ENCODE peak calls at places on chromosomes 11 and 22, in four cellular contexts. One of them, this sample, is unnamed.

GRCh38 chr22:35589071-35589735 is 27.9 kb downstream of the MB start:
- DNase-seq in heart left ventricle: no peak
- DNase-seq in stomach: no peak
- DNase-seq in IMR-90: peak; percentile 77
- DNase-seq in this sample: peak; percentile 39

GRCh38 chr11:130137999-130138398 is 21.6 kb upstream of the ST14 start:
- DNase-seq in stomach: no peak
- DNase-seq in heart left ventricle: no peak
- DNase-seq in IMR-90: no peak
- DNase-seq in this sample: no peak

GRCh38 chr11:28043930-28044709 is 63.8 kb downstream of the KIF18A start:
- DNase-seq in IMR-90: peak; percentile 8
- DNase-seq in stomach: no peak
- DNase-seq in heart left ventricle: no peak
- DNase-seq in this sample: no peak

GRCh38 chr11:45518853-45519545 is 146.4 kb downstream of the CHST1 start:
- DNase-seq in stomach: no peak
- DNase-seq in heart left ventricle: no peak
- DNase-seq in IMR-90: no peak
- DNase-seq in this sample: no peak

GRCh38 chr11:69333149-69333710 is 39.3 kb downstream of the MYEOV start:
- DNase-seq in heart left ventricle: no peak
- DNase-seq in stomach: peak; percentile 3
- DNase-seq in IMR-90: no peak
- DNase-seq in this sample: no peak

GRCh38 chr11:115716577-115717214 is 212.5 kb upstream of the CADM1 start:
- DNase-seq in IMR-90: no peak
- DNase-seq in stomach: no peak
- DNase-seq in heart left ventricle: peak; percentile 28
- DNase-seq in this sample: no peak

GRCh38 chr11:10303558-10304363 is 1.1 kb upstream of the ADM start:
- DNase-seq in IMR-90: peak; percentile 68
- DNase-seq in stomach: peak; percentile 48
- DNase-seq in heart left ventricle: no peak
- DNase-seq in this sample: no peak

GRCh38 chr11:94134651-94135512 is 6.2 kb downstream of the PANX1 start:
- DNase-seq in IMR-90: peak; percentile 96
- DNase-seq in heart left ventricle: peak; percentile 76
- DNase-seq in stomach: peak; percentile 64
- DNase-seq in this sample: peak; percentile 67

GRCh38 chr11:42778193-42778592 is 533.6 kb upstream of the API5 start:
- DNase-seq in IMR-90: no peak
- DNase-seq in heart left ventricle: no peak
- DNase-seq in stomach: no peak
- DNase-seq in this sample: no peak

GRCh38 chr11:111633248-111633647 is 31.0 kb downstream of the SIK2 start:
- DNase-seq in stomach: no peak
- DNase-seq in heart left ventricle: no peak
- DNase-seq in IMR-90: no peak
- DNase-seq in this sample: no peak

GRCh38 chr11:2209370-2209801 is 37.8 kb upstream of the TH start:
- DNase-seq in heart left ventricle: peak; percentile 13
- DNase-seq in IMR-90: no peak
- DNase-seq in stomach: no peak
- DNase-seq in this sample: no peak

GRCh38 chr11:76329983-76330382 is 50.9 kb downstream of the THAP12 start:
- DNase-seq in stomach: no peak
- DNase-seq in heart left ventricle: no peak
- DNase-seq in IMR-90: no peak
- DNase-seq in this sample: no peak

GRCh38 chr11:67114275-67114896 is 4.7 kb upstream of the KDM2A start:
- DNase-seq in heart left ventricle: no peak
- DNase-seq in stomach: no peak
- DNase-seq in IMR-90: no peak
- DNase-seq in this sample: no peak

GRCh38 chr22:42581762-42582716 is 28.3 kb downstream of the SERHL2 start:
- DNase-seq in stomach: peak; percentile 80
- DNase-seq in IMR-90: peak; percentile 59
- DNase-seq in heart left ventricle: peak; percentile 84
- DNase-seq in this sample: peak; percentile 80

GRCh38 chr11:20388096-20389055 is 860 bp downstream of the PRMT3 start:
- DNase-seq in stomach: no peak
- DNase-seq in heart left ventricle: no peak
- DNase-seq in IMR-90: no peak
- DNase-seq in this sample: no peak

GRCh38 chr11:18352581-18352980 is 30.2 kb downstream of the GTF2H1 start:
- DNase-seq in IMR-90: peak; percentile 30
- DNase-seq in heart left ventricle: no peak
- DNase-seq in stomach: no peak
- DNase-seq in this sample: no peak

GRCh38 chr11:72007089-72007476 is 8.4 kb downstream of the IL18BP start:
- DNase-seq in IMR-90: no peak
- DNase-seq in heart left ventricle: no peak
- DNase-seq in stomach: no peak
- DNase-seq in this sample: no peak

GRCh38 chr22:46894851-46895640 is 132.6 kb downstream of the TBC1D22A start:
- DNase-seq in IMR-90: no peak
- DNase-seq in stomach: peak; percentile 20
- DNase-seq in heart left ventricle: no peak
- DNase-seq in this sample: no peak

GRCh38 chr11:127612602-127613001 is 612.0 kb upstream of the KIRREL3 start:
- DNase-seq in stomach: no peak
- DNase-seq in heart left ventricle: no peak
- DNase-seq in IMR-90: no peak
- DNase-seq in this sample: no peak

GRCh38 chr11:70410276-70410675 is 11.9 kb downstream of the CTTN start:
- DNase-seq in heart left ventricle: peak; percentile 87
- DNase-seq in IMR-90: no peak
- DNase-seq in stomach: no peak
- DNase-seq in this sample: no peak

GRCh38 chr11:22392561-22392960 is 54.4 kb downstream of the SLC17A6 start:
- DNase-seq in stomach: no peak
- DNase-seq in heart left ventricle: no peak
- DNase-seq in IMR-90: no peak
- DNase-seq in this sample: no peak

GRCh38 chr11:86492370-86493030 is 117.8 kb downstream of the CCDC81 start:
- DNase-seq in IMR-90: no peak
- DNase-seq in stomach: no peak
- DNase-seq in heart left ventricle: no peak
- DNase-seq in this sample: no peak

GRCh38 chr11:86503131-86503530 is 128.4 kb downstream of the CCDC81 start:
- DNase-seq in heart left ventricle: no peak
- DNase-seq in IMR-90: no peak
- DNase-seq in stomach: no peak
- DNase-seq in this sample: no peak

GRCh38 chr11:57742087-57742452 is 779 bp downstream of the SELENOH start:
- DNase-seq in stomach: no peak
- DNase-seq in heart left ventricle: no peak
- DNase-seq in IMR-90: no peak
- DNase-seq in this sample: no peak

GRCh38 chr11:57745206-57745605 is 3.9 kb downstream of the SELENOH start:
- DNase-seq in IMR-90: no peak
- DNase-seq in stomach: no peak
- DNase-seq in heart left ventricle: no peak
- DNase-seq in this sample: no peak

GRCh38 chr11:57746920-57747319 is 4.7 kb downstream of the BTBD18 start:
- DNase-seq in stomach: no peak
- DNase-seq in heart left ventricle: no peak
- DNase-seq in IMR-90: no peak
- DNase-seq in this sample: no peak

GRCh38 chr11:57744386-57744785 is 3.1 kb downstream of the SELENOH start:
- DNase-seq in stomach: no peak
- DNase-seq in IMR-90: no peak
- DNase-seq in heart left ventricle: no peak
- DNase-seq in this sample: no peak

DNA sequence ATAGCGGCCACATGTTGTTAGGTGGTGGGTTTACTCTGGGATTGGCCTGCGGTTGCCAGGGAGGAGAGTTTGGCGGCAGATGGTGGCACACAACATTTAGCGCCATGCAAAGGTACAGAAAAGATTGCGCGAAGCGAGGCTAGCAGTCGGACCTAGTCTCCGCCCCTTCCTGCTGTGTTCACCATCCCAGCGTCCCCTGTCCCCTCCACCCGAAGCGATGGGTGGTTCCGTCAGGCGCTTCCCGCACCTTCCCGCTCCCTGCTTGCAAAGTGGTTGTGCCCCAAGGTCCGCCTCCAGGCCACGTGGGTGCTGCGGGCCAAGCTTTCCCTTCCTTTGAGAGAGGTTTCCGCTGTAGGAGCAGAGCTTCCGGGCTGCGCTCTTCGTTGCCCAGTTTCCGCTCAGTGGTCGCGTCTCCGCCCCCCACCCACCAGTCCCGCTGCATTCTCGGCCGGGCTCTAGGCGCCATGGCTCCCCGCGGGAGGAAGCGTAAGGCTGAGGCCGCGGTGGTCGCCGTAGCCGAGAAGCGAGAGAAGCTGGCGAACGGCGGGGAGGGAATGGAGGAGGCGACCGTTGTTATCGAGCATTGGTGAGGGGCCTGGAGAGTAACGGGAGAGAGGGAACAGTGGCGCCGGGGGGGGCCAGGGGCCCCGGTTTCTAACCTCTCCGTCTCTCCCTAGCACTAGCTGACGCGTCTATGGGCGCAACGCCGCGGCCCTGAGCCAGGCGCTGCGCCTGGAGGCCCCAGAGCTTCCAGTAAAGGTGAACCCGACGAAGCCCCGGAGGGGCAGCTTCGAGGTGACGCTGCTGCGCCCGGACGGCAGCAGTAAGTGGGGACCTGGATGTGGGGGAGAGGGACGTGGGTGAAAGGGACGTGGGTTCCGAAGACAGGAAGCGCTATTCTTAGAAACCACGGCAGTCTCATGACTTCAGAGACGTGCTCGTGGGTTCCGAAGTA is at the start of gene SELENOH:
- DNase-seq in stomach: peak; percentile 95
- DNase-seq in IMR-90: peak; percentile 98
- DNase-seq in heart left ventricle: peak; percentile 95
- DNase-seq in this sample: peak; percentile 96
- TF ChIP-seq POLR2A in stomach: peak; percentile 59
- TF ChIP-seq POLR2A in IMR-90: peak; percentile 88
- TF ChIP-seq POLR2A in heart left ventricle: no peak
- TF ChIP-seq POLR2A in this sample: peak; percentile 72

GRCh38 chr22:23278883-23279675 is 98.8 kb downstream of the BCR start:
- DNase-seq in stomach: peak; percentile 92
- DNase-seq in IMR-90: no peak
- DNase-seq in heart left ventricle: no peak
- DNase-seq in this sample: no peak
- H3K36me3 ChIP-seq in stomach: peaks cover 84% of the 10 kb centered on the region
- H3K36me3 ChIP-seq in IMR-90: peaks cover 37% of the 10 kb centered on the region
- H3K36me3 ChIP-seq in heart left ventricle: peaks cover 42% of the 10 kb centered on the region
- H3K36me3 ChIP-seq in this sample: no peaks in the 10 kb centered on the region

GRCh38 chr22:36860438-36860820 is 377 bp upstream of the NCF4 start:
- DNase-seq in stomach: no peak
- DNase-seq in heart left ventricle: no peak
- DNase-seq in IMR-90: no peak
- DNase-seq in this sample: no peak

GRCh38 chr22:36858966-36859365 is 1.8 kb upstream of the NCF4 start:
- DNase-seq in stomach: no peak
- DNase-seq in heart left ventricle: no peak
- DNase-seq in IMR-90: no peak
- DNase-seq in this sample: no peak

GRCh38 chr22:36862251-36863242 is 1.7 kb downstream of the NCF4 start:
- DNase-seq in stomach: peak; percentile 31
- DNase-seq in heart left ventricle: peak; percentile 41
- DNase-seq in IMR-90: no peak
- DNase-seq in this sample: no peak

GRCh38 chr22:36860017-36860416 is 789 bp upstream of the NCF4 start:
- DNase-seq in heart left ventricle: no peak
- DNase-seq in stomach: no peak
- DNase-seq in IMR-90: no peak
- DNase-seq in this sample: no peak

DNA sequence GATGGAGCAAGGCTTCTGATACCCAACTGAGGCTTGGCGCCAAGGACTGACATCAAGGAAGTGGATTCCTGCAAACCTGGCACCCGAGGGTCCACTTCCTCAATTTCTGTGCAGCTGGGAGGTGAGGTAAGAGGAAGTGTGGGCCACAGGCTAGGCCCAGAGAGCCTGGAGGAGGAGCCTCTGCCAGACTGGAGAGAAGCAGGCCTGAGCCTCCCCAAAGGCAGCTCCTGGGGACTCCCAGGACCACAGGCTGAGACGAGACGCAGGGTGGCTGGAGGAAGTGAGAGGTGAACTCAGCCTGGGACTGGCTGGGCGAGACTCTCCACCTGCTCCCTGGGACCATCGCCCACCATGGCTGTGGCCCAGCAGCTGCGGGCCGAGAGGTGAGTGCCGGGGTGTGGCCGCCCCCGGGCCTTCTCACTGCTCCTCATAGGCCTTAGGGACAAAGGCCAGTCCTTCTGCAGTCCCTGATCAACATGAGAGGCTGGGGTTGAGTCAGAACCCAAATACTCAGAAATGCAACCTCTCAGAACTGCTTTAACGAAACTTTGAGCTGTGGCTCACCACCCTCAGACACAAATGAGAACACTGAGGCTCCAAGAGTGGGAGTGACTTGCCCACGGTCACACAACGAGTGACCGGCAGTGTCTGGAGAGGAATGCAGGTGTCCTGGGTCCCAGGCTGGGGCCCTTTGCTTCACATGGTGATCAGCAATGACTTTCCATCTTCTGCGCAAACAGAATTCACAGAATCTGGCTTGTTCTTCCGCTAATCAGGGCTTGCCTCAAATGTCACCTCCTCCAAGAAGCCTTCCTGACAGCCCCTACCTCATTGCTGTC is at the start of gene NCF4:
- DNase-seq in heart left ventricle: peak; percentile 66
- DNase-seq in stomach: peak; percentile 57
- DNase-seq in IMR-90: no peak
- DNase-seq in this sample: no peak
- H3K4me3 ChIP-seq in heart left ventricle: peak within 1 kb of the TSS; percentile 17
- H3K4me3 ChIP-seq in stomach: peak within 1 kb of the TSS; percentile 32
- H3K4me3 ChIP-seq in IMR-90: no peak within 1 kb of the TSS
- H3K4me3 ChIP-seq in this sample: no peak within 1 kb of the TSS

DNA sequence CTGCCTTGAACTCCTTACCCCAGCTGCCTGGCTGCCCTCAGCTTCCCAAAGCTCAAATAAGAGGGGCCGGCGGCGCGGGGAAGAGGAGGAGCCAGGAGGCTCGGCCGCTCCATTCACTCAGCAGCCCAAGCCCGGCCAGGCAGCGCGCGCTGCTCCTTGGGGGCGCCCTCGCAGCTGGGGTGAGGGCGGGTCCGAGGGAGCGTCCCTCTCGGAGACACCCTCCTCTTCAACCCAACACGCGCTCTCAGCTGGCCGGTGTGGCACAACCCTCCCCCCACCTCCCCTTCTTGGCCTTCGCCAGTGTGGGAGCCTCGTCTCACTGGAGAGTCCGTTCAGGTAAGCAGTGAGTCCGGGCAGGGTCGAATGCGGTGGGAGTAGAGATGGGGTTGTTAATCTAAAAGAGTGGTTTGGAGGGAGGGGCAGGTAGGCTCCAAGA is at the start of gene WT1:
- DNase-seq in heart left ventricle: peak; percentile 67
- DNase-seq in stomach: no peak
- DNase-seq in IMR-90: no peak
- DNase-seq in this sample: peak; percentile 93
- TF ChIP-seq POLR2A in heart left ventricle: no peak
- TF ChIP-seq POLR2A in stomach: no peak
- TF ChIP-seq POLR2A in IMR-90: no peak
- TF ChIP-seq POLR2A in this sample: peak; percentile 70

GRCh38 chr22:25752615-25753214 is 10.7 kb downstream of the MYO18B start:
- DNase-seq in stomach: no peak
- DNase-seq in heart left ventricle: no peak
- DNase-seq in IMR-90: no peak
- DNase-seq in this sample: no peak
- H3K36me3 ChIP-seq in stomach: no peaks in the 10 kb centered on the region
- H3K36me3 ChIP-seq in heart left ventricle: no peaks in the 10 kb centered on the region
- H3K36me3 ChIP-seq in IMR-90: no peaks in the 10 kb centered on the region
- H3K36me3 ChIP-seq in this sample: no peaks in the 10 kb centered on the region